ENCODE peak calls at places on chromosomes 6 and 20, in five cellular contexts. T, K, U, W and S are unnamed samples.

GRCh38 chr6:13447949-13448724 is 39.3 kb downstream of the GFOD1 start:
- DNase-seq in K (no peak), W (no peak), U (no peak), T (no peak), S (no peak)

GRCh38 chr6:152094992-152095592 is 287.6 kb downstream of the ESR1 start:
- DNase-seq in W (no peak), K (peak; percentile 100), U (peak; percentile 98), T (no peak), S (peak; percentile 98)

GRCh38 chr6:2853766-2854393 is 12.2 kb upstream of the SERPINB1 start:
- DNase-seq in U (peak; percentile 68), K (peak; percentile 89), T (no peak), W (no peak), S (peak; percentile 84)

GRCh38 chr20:49666906-49667305 is 46.8 kb downstream of the B4GALT5 start:
- DNase-seq in U (no peak), W (no peak), K (no peak), T (no peak), S (no peak)

GRCh38 chr20:63151554-63152321 is 64.2 kb downstream of the YTHDF1 start:
- DNase-seq in W (no peak), T (no peak), K (peak; percentile 32), U (no peak), S (no peak)

GRCh38 chr6:152976749-152977148 is 6.1 kb downstream of the FBXO5 start:
- DNase-seq in K (no peak), U (no peak), W (no peak), T (no peak), S (peak; percentile 39)

GRCh38 chr20:38935967-38936407 is 9.8 kb downstream of the FAM83D start:
- DNase-seq in T (no peak), K (no peak), U (no peak), W (no peak), S (peak; percentile 9)

GRCh38 chr6:167285077-167285770 is 5.9 kb upstream of the UNC93A start:
- DNase-seq in T (no peak), W (no peak), K (no peak), U (no peak), S (no peak)

GRCh38 chr6:28160233-28160632 is 18.6 kb downstream of the ZKSCAN8 start:
- DNase-seq in T (no peak), W (no peak), K (no peak), U (no peak), S (no peak)

GRCh38 chr6:44650947-44651346 is 263.4 kb downstream of the CDC5L start:
- DNase-seq in U (peak; percentile 64), K (peak; percentile 33), W (no peak), T (no peak), S (peak; percentile 30)

GRCh38 chr6:37373822-37374514 is 20.2 kb downstream of the RNF8 start:
- DNase-seq in K (no peak), W (no peak), T (no peak), U (no peak), S (no peak)

GRCh38 chr20:50915424-50915823 is 15.8 kb downstream of the ADNP start:
- DNase-seq in W (no peak), U (no peak), K (peak; percentile 49), T (no peak), S (no peak)

GRCh38 chr6:53888931-53889330 is 94.1 kb downstream of the LRRC1 start:
- DNase-seq in T (no peak), K (peak; percentile 53), W (no peak), U (no peak), S (peak; percentile 49)

GRCh38 chr6:53898026-53898795 is 103.4 kb downstream of the LRRC1 start:
- DNase-seq in W (no peak), K (peak; percentile 84), U (no peak), T (no peak), S (peak; percentile 78)

GRCh38 chr6:53896237-53896636 is 101.4 kb downstream of the LRRC1 start:
- DNase-seq in W (no peak), U (no peak), T (no peak), K (peak; percentile 18), S (peak; percentile 9)

GRCh38 chr6:53892707-53893106 is 97.9 kb downstream of the LRRC1 start:
- DNase-seq in K (no peak), T (no peak), U (no peak), W (no peak), S (no peak)

DNA sequence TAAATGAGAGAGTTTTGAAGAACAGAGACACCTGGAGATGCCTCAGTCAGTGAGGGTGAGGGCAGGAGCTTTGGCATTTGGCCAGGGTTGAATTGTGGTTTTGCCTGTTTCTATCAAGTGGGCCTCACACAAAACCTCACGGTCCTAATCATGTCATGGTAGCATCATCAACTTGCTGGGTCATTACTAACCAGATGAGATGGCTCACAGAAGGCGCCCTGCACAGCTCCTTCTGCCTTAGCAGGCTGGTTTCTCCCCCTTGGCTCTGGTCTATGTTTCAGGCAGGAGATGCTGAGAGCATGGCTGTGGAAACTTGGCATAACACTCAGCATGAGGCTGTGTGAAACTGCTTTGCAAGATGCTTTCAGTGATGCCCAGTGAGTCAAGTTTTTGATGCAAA is 99.3 kb downstream of the LRRC1 start:
- DNase-seq in T (no peak), U (no peak), K (peak; percentile 61), W (no peak), S (peak; percentile 28)
- H4K91ac ChIP-seq in T (no peak overlapping the region), U (no peak overlapping the region), K (no peak overlapping the region), W (peak overlapping the region; percentile 5), S (no peak overlapping the region)

DNA sequence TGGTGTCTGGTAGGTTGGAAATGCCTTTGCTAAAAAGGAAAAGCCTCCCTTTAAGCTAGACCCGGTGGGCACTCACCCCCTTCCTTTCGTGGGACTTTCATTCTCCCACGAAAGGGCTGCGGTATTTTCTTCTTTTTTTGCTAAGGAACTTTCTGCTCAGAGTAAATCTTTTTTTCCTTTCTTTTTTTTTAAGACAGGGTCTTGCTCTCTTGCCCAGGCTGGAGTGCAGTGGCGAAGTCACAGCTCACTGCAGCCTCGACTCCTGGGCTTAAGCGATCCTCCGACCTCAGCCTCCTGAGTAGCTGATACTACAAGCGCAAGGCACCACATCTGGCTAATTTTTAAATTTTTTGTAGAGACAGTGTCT is 4.0 kb downstream of the TP53TG5 start:
- DNase-seq in K (no peak), T (no peak), W (no peak), U (no peak), S (no peak)
- H3K4me3 ChIP-seq in K (no peak overlapping the region), T (no peak overlapping the region), W (no peak overlapping the region), U (no peak overlapping the region), S (no peak overlapping the region)

DNA sequence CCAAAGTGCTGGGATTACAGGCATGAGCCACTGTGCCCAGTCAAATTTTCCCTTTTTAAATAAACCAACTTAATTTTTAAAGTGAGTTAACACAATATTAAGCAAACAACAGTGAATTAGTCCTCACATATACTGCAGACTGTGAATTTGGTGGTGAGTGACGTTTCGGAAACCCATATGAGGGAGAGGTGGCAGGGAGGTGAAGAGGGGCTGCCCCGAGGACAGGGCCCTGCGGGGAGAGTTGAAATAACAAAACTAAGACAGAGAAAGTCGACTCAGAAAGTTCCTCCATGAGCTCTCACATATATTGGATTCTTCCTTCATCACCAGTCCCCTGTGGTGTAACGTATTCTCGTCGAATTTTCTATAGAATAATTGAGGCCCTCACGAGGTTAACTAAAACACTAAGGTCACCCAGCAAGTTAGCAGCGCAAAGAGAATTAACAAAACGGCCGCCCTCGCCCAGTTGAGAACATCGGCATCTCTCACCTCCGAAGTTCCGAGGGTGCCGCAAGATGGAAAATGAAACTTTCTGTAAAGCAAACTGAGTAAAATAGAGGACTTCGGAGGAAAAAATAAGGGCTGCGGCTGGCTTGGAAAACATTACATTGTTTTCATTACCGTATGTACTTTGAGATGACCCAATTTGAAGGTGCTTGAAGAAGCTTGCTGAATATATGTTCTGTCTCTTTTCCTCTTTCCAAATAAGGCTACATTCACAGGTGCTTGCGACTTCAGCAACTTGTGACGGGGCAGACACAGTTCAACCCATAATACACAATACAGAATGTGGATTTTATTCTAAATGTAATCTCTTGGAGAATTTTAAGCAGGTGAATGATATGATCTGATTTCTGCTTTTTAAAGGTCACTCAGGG is 491.0 kb upstream of the JARID2 start:
- DNase-seq in T (no peak), K (no peak), U (no peak), W (no peak), S (no peak)
- H2BK120ac ChIP-seq in T (no peak overlapping the region), K (no peak overlapping the region), U (no peak overlapping the region), W (no peak overlapping the region), S (no peak overlapping the region)

DNA sequence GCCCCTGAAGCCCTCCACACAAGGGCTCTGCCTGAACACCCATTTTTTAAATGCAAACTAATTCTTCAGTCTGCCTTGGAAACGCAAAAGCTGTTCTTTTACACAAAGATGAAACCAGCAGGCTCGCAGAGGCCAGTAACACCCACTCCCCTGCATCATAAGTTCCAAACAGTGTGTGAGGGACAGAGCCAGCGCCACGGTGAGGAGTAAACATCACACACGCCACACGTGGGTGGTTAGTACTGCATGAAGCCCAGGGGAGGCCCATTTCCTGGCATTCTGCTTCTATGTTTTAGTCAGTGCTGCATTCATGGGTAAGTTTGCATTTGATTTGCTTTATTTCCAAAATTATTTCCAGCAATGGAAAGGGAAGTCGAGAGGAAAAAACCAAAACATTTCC is 217.7 kb upstream of the RIN2 start:
- DNase-seq in K (no peak), W (no peak), U (no peak), T (no peak), S (no peak)
- H4K91ac ChIP-seq in K (no peak overlapping the region), W (no peak overlapping the region), U (no peak overlapping the region), T (no peak overlapping the region), S (no peak overlapping the region)

DNA sequence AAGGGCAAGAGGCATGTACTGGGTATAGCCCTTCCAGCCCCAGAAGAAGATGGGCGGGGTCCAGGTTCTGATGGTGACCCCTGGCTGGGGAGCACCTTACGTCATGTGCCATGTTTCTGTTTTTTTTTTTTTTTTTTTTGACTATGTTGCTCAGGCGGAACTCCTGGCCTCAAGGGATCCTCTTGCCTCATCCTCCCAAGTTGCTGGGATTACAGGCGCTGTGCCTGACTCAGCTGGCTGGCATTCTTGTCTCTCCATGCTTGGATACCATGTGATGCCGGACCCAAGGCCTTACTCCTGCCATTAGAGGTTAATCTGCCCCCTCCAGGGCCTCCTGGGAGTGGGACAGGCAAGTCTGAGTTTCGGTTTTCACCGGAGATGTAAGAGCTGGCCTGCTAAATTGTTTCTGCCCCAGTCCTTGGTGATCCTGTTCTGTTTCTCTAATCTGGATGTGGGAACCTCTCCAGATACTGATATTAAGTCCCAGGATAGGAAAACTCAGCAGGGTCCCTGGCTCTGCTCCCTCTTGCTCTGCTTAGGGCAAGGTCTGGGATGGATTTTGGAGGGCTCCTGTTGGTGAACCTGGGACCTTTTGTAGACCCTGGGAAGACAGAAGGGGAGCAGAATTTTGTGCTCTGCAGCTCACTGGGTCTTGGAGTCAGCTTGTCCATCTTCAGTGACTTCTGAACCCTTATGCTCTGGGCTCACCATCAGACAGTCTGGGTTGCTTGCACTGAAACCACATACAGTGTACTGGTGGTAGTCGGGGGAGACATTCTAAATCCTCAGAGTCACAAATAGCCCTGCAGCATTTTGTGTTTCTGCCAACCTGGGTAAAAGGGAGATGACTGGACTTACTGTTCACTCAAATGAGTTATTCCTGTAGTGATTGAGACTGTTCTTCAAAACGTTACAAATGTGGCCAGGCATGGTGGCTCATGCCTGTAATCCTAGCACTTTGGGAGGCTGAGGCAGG is 45.1 kb downstream of the PTK7 start:
- DNase-seq in W (no peak), T (no peak), U (peak; percentile 88), K (peak; percentile 98), S (peak; percentile 99)
- H3K4me3 ChIP-seq in W (no peak overlapping the region), T (no peak overlapping the region), U (no peak overlapping the region), K (no peak overlapping the region), S (no peak overlapping the region)